ENCODE peak calls at places on chromosomes 13 and 19, in ten cellular contexts. One of them, this sample, is unnamed.

GRCh38 chr13:27997904-27998522 is 9.5 kb upstream of the URAD start:
- DNase-seq in esophagus muscularis mucosa: no peak
- DNase-seq in breast epithelium: no peak
- DNase-seq in GM12878: no peak
- DNase-seq in HCT116: peak; percentile 70
- DNase-seq in suprapubic skin: no peak
- DNase-seq in spleen: no peak
- DNase-seq in HepG2: peak; percentile 48
- DNase-seq in H1: no peak
- DNase-seq in upper lobe of left lung: no peak
- DNase-seq in this sample: no peak

GRCh38 chr19:35784401-35785086 is 9.2 kb downstream of the ARHGAP33 start:
- DNase-seq in esophagus muscularis mucosa: no peak
- DNase-seq in breast epithelium: no peak
- DNase-seq in GM12878: no peak
- DNase-seq in HCT116: no peak
- DNase-seq in suprapubic skin: no peak
- DNase-seq in spleen: no peak
- DNase-seq in HepG2: no peak
- DNase-seq in H1: peak; percentile 75
- DNase-seq in upper lobe of left lung: no peak
- DNase-seq in this sample: no peak

GRCh38 chr19:46860846-46861690 is at the start of gene ARHGAP35:
- DNase-seq in esophagus muscularis mucosa: no peak
- DNase-seq in breast epithelium: no peak
- DNase-seq in GM12878: no peak
- DNase-seq in HCT116: no peak
- DNase-seq in suprapubic skin: peak; percentile 79
- DNase-seq in spleen: peak; percentile 93
- DNase-seq in HepG2: no peak
- DNase-seq in H1: no peak
- DNase-seq in upper lobe of left lung: peak; percentile 75
- DNase-seq in this sample: peak; percentile 85

GRCh38 chr19:42255766-42256750 is 1.1 kb upstream of the ERF start:
- DNase-seq in esophagus muscularis mucosa: no peak
- DNase-seq in breast epithelium: peak; percentile 58
- DNase-seq in GM12878: no peak
- DNase-seq in HCT116: no peak
- DNase-seq in suprapubic skin: no peak
- DNase-seq in spleen: peak; percentile 89
- DNase-seq in HepG2: no peak
- DNase-seq in H1: no peak
- DNase-seq in upper lobe of left lung: no peak
- DNase-seq in this sample: no peak

GRCh38 chr13:27372896-27373295 is 51.5 kb upstream of the GTF3A start:
- DNase-seq in esophagus muscularis mucosa: no peak
- DNase-seq in breast epithelium: no peak
- DNase-seq in GM12878: no peak
- DNase-seq in HCT116: no peak
- DNase-seq in suprapubic skin: no peak
- DNase-seq in spleen: no peak
- DNase-seq in HepG2: peak; percentile 68
- DNase-seq in H1: no peak
- DNase-seq in upper lobe of left lung: peak; percentile 76
- DNase-seq in this sample: no peak

GRCh38 chr13:99605417-99606321 is 104.4 kb downstream of the TM9SF2 start:
- DNase-seq in esophagus muscularis mucosa: no peak
- DNase-seq in breast epithelium: no peak
- DNase-seq in GM12878: no peak
- DNase-seq in HCT116: peak; percentile 16
- DNase-seq in suprapubic skin: no peak
- DNase-seq in spleen: peak; percentile 89
- DNase-seq in HepG2: peak; percentile 78
- DNase-seq in H1: no peak
- DNase-seq in upper lobe of left lung: peak; percentile 61
- DNase-seq in this sample: peak; percentile 40

GRCh38 chr19:23401086-23401485 is 5.8 kb upstream of the ZNF91 start:
- DNase-seq in esophagus muscularis mucosa: peak; percentile 14
- DNase-seq in breast epithelium: no peak
- DNase-seq in GM12878: no peak
- DNase-seq in HCT116: no peak
- DNase-seq in suprapubic skin: no peak
- DNase-seq in spleen: no peak
- DNase-seq in HepG2: no peak
- DNase-seq in H1: no peak
- DNase-seq in upper lobe of left lung: no peak
- DNase-seq in this sample: no peak

GRCh38 chr19:33102893-33103292 is 21.9 kb downstream of the GPATCH1 start:
- DNase-seq in esophagus muscularis mucosa: no peak
- DNase-seq in breast epithelium: no peak
- DNase-seq in GM12878: no peak
- DNase-seq in HCT116: no peak
- DNase-seq in suprapubic skin: no peak
- DNase-seq in spleen: no peak
- DNase-seq in HepG2: no peak
- DNase-seq in H1: no peak
- DNase-seq in upper lobe of left lung: no peak
- DNase-seq in this sample: no peak

GRCh38 chr19:22428299-22428913 is 6.3 kb upstream of the ZNF98 start:
- DNase-seq in esophagus muscularis mucosa: no peak
- DNase-seq in breast epithelium: peak; percentile 29
- DNase-seq in GM12878: no peak
- DNase-seq in HCT116: no peak
- DNase-seq in suprapubic skin: no peak
- DNase-seq in spleen: no peak
- DNase-seq in HepG2: no peak
- DNase-seq in H1: no peak
- DNase-seq in upper lobe of left lung: no peak
- DNase-seq in this sample: no peak

GRCh38 chr13:114089751-114090400 is 42.5 kb downstream of the RASA3 start:
- DNase-seq in esophagus muscularis mucosa: no peak
- DNase-seq in breast epithelium: no peak
- DNase-seq in GM12878: no peak
- DNase-seq in HCT116: no peak
- DNase-seq in suprapubic skin: peak; percentile 49
- DNase-seq in spleen: no peak
- DNase-seq in HepG2: no peak
- DNase-seq in H1: no peak
- DNase-seq in upper lobe of left lung: peak; percentile 7
- DNase-seq in this sample: no peak

GRCh38 chr19:36266375-36266961 is 51.6 kb downstream of the ZNF146 start:
- DNase-seq in esophagus muscularis mucosa: no peak
- DNase-seq in breast epithelium: no peak
- DNase-seq in GM12878: no peak
- DNase-seq in HCT116: no peak
- DNase-seq in suprapubic skin: peak; percentile 74
- DNase-seq in spleen: no peak
- DNase-seq in HepG2: no peak
- DNase-seq in H1: no peak
- DNase-seq in upper lobe of left lung: no peak
- DNase-seq in this sample: no peak

GRCh38 chr19:42286349-42287016 is 15.4 kb upstream of the PRR19 start:
- DNase-seq in esophagus muscularis mucosa: no peak
- DNase-seq in breast epithelium: no peak
- DNase-seq in GM12878: no peak
- DNase-seq in HCT116: no peak
- DNase-seq in suprapubic skin: peak; percentile 79
- DNase-seq in spleen: peak; percentile 84
- DNase-seq in HepG2: no peak
- DNase-seq in H1: no peak
- DNase-seq in upper lobe of left lung: no peak
- DNase-seq in this sample: no peak

GRCh38 chr19:40565910-40566495 is 10.7 kb upstream of the SHKBP1 start:
- DNase-seq in esophagus muscularis mucosa: no peak
- DNase-seq in breast epithelium: no peak
- DNase-seq in GM12878: no peak
- DNase-seq in HCT116: no peak
- DNase-seq in suprapubic skin: no peak
- DNase-seq in spleen: no peak
- DNase-seq in HepG2: no peak
- DNase-seq in H1: no peak
- DNase-seq in upper lobe of left lung: no peak
- DNase-seq in this sample: no peak

GRCh38 chr19:35177377-35178274 is 23.1 kb downstream of the FXYD5 start:
- DNase-seq in esophagus muscularis mucosa: no peak
- DNase-seq in breast epithelium: no peak
- DNase-seq in GM12878: no peak
- DNase-seq in HCT116: no peak
- DNase-seq in suprapubic skin: no peak
- DNase-seq in spleen: no peak
- DNase-seq in HepG2: no peak
- DNase-seq in H1: no peak
- DNase-seq in upper lobe of left lung: no peak
- DNase-seq in this sample: no peak

GRCh38 chr19:43474986-43475705 is 9.7 kb upstream of the LYPD3 start:
- DNase-seq in esophagus muscularis mucosa: peak; percentile 99
- DNase-seq in breast epithelium: peak; percentile 90
- DNase-seq in GM12878: no peak
- DNase-seq in HCT116: peak; percentile 88
- DNase-seq in suprapubic skin: peak; percentile 98
- DNase-seq in spleen: peak; percentile 96
- DNase-seq in HepG2: no peak
- DNase-seq in H1: peak; percentile 84
- DNase-seq in upper lobe of left lung: peak; percentile 93
- DNase-seq in this sample: peak; percentile 92
- TF ChIP-seq POLR2AphosphoS5 in esophagus muscularis mucosa: peak; percentile 92
- TF ChIP-seq POLR2AphosphoS5 in breast epithelium: peak; percentile 89
- TF ChIP-seq POLR2AphosphoS5 in GM12878: no peak
- TF ChIP-seq POLR2AphosphoS5 in HCT116: peak; percentile 76
- TF ChIP-seq POLR2AphosphoS5 in suprapubic skin: no peak
- TF ChIP-seq POLR2AphosphoS5 in spleen: peak; percentile 83
- TF ChIP-seq POLR2AphosphoS5 in HepG2: no peak
- TF ChIP-seq POLR2AphosphoS5 in H1: peak; percentile 70
- TF ChIP-seq POLR2AphosphoS5 in upper lobe of left lung: peak; percentile 45
- TF ChIP-seq POLR2AphosphoS5 in this sample: no peak

DNA sequence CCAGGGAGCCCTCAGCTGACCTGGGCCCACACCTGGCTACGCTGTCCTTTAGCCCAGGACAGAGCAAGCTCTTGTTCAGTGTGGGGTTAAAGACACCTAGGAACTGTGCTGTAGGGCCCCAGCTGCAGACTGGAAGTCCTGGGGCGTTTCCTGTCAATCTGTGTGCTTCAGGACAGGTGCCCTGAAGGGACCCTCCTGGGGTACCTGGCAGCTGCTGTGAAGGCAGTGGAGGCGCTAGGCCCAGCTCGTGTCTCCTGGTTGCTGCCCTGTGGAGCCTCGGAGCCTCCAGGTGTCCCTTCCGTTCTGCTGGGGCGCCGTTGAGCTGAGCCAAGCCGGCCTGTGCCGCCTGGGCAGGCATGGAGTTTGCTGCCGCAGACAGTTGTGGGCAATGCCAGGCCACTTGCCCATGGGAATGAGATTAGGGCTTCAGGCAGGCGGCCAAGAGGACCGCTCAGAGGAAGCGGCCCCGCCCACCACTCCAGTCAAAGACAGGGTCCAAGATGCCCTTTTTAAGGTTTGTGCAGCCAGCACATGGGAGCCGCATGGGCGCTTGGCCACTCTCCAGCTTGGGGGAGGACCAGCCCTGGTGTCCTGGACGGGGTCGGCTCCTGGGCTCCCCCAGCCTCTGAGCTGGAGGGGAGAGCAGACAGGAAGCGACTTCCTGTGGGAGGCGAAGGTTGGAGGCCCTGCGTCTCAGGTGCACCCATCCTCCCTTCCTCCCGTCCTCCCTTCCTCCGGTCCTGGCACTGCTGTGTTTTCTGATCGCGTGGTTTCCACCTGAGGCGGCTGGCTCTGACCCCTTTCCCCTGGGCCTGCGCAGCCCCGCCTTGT is 4.0 kb downstream of the PTBP1 start:
- DNase-seq in esophagus muscularis mucosa: no peak
- DNase-seq in breast epithelium: no peak
- DNase-seq in GM12878: no peak
- DNase-seq in HCT116: no peak
- DNase-seq in suprapubic skin: no peak
- DNase-seq in spleen: no peak
- DNase-seq in HepG2: no peak
- DNase-seq in H1: no peak
- DNase-seq in upper lobe of left lung: peak; percentile 80
- DNase-seq in this sample: no peak
- TF ChIP-seq POLR2AphosphoS5 in esophagus muscularis mucosa: no peak
- TF ChIP-seq POLR2AphosphoS5 in breast epithelium: no peak
- TF ChIP-seq POLR2AphosphoS5 in GM12878: peak; percentile 65
- TF ChIP-seq POLR2AphosphoS5 in HCT116: peak; percentile 13
- TF ChIP-seq POLR2AphosphoS5 in suprapubic skin: no peak
- TF ChIP-seq POLR2AphosphoS5 in spleen: peak; percentile 59
- TF ChIP-seq POLR2AphosphoS5 in HepG2: no peak
- TF ChIP-seq POLR2AphosphoS5 in H1: peak; percentile 53
- TF ChIP-seq POLR2AphosphoS5 in upper lobe of left lung: no peak
- TF ChIP-seq POLR2AphosphoS5 in this sample: no peak

DNA sequence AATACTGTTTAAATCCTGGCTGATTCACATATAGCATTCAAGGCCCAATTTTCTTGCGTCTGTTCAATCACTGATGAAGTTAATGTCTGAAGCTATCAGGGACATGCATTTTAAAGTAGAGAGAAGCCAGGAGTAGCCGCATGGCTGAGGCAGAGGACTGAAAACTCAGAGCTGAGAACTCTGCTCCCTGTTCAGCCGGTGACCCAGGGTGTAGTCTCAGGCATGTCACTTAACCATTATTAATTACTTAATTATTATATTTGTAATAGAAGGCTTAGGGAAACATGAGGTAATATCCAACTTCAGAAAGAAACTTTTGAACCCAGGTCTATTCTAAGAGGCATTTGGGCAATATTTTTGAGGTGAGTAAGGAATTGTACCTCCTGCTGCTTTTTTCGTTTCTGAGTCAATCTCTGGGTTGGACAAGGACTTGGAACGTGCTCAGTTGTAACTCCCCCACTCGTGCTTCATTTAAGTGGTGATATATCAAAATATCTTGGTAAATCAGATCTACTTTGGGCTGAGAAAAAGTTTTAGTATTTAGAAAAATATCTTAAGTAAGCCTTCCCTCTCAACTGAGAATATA is 729.0 kb downstream of the EFNB2 start:
- DNase-seq in esophagus muscularis mucosa: no peak
- DNase-seq in breast epithelium: no peak
- DNase-seq in GM12878: no peak
- DNase-seq in HCT116: no peak
- DNase-seq in suprapubic skin: no peak
- DNase-seq in spleen: no peak
- DNase-seq in HepG2: no peak
- DNase-seq in H1: no peak
- DNase-seq in upper lobe of left lung: no peak
- DNase-seq in this sample: no peak
- TF ChIP-seq POLR2AphosphoS5 in esophagus muscularis mucosa: no peak
- TF ChIP-seq POLR2AphosphoS5 in breast epithelium: no peak
- TF ChIP-seq POLR2AphosphoS5 in GM12878: no peak
- TF ChIP-seq POLR2AphosphoS5 in HCT116: no peak
- TF ChIP-seq POLR2AphosphoS5 in suprapubic skin: no peak
- TF ChIP-seq POLR2AphosphoS5 in spleen: no peak
- TF ChIP-seq POLR2AphosphoS5 in HepG2: no peak
- TF ChIP-seq POLR2AphosphoS5 in H1: no peak
- TF ChIP-seq POLR2AphosphoS5 in upper lobe of left lung: no peak
- TF ChIP-seq POLR2AphosphoS5 in this sample: no peak

GRCh38 chr19:28643284-28643683 is 569.7 kb downstream of the UQCRFS1 start:
- DNase-seq in esophagus muscularis mucosa: peak; percentile 64
- DNase-seq in breast epithelium: no peak
- DNase-seq in GM12878: no peak
- DNase-seq in HCT116: no peak
- DNase-seq in suprapubic skin: no peak
- DNase-seq in spleen: no peak
- DNase-seq in HepG2: no peak
- DNase-seq in H1: no peak
- DNase-seq in upper lobe of left lung: no peak
- DNase-seq in this sample: no peak
- TF ChIP-seq POLR2AphosphoS5 in esophagus muscularis mucosa: no peak
- TF ChIP-seq POLR2AphosphoS5 in breast epithelium: no peak
- TF ChIP-seq POLR2AphosphoS5 in GM12878: no peak
- TF ChIP-seq POLR2AphosphoS5 in HCT116: no peak
- TF ChIP-seq POLR2AphosphoS5 in suprapubic skin: no peak
- TF ChIP-seq POLR2AphosphoS5 in spleen: no peak
- TF ChIP-seq POLR2AphosphoS5 in HepG2: no peak
- TF ChIP-seq POLR2AphosphoS5 in H1: no peak
- TF ChIP-seq POLR2AphosphoS5 in upper lobe of left lung: no peak
- TF ChIP-seq POLR2AphosphoS5 in this sample: no peak

GRCh38 chr19:49155830-49156346 is 692 bp upstream of the HRC start:
- DNase-seq in esophagus muscularis mucosa: no peak
- DNase-seq in breast epithelium: no peak
- DNase-seq in GM12878: no peak
- DNase-seq in HCT116: no peak
- DNase-seq in suprapubic skin: no peak
- DNase-seq in spleen: no peak
- DNase-seq in HepG2: no peak
- DNase-seq in H1: no peak
- DNase-seq in upper lobe of left lung: no peak
- DNase-seq in this sample: no peak
- TF ChIP-seq POLR2AphosphoS5 in esophagus muscularis mucosa: no peak
- TF ChIP-seq POLR2AphosphoS5 in breast epithelium: no peak
- TF ChIP-seq POLR2AphosphoS5 in GM12878: no peak
- TF ChIP-seq POLR2AphosphoS5 in HCT116: no peak
- TF ChIP-seq POLR2AphosphoS5 in suprapubic skin: no peak
- TF ChIP-seq POLR2AphosphoS5 in spleen: no peak
- TF ChIP-seq POLR2AphosphoS5 in HepG2: no peak
- TF ChIP-seq POLR2AphosphoS5 in H1: no peak
- TF ChIP-seq POLR2AphosphoS5 in upper lobe of left lung: no peak
- TF ChIP-seq POLR2AphosphoS5 in this sample: no peak